ENCODE peak calls at places on chromosomes 3 and 15, in nine cellular contexts. L, A, H, N, R, O, E, K and J are unnamed samples.

GRCh38 chr15:92822216-92823144 is 77.6 kb upstream of the CHD2 start:
- DNase-seq in L (no peak), A (no peak), H (no peak), N (no peak), R (no peak), O (no peak), E (no peak), K (no peak), J (no peak)

GRCh38 chr15:66948294-66948693 is 117.1 kb upstream of the SMAD3 start:
- DNase-seq in L (no peak), A (peak), H (no peak), N (no peak), R (peak), O (no peak), E (no peak), K (peak), J (no peak)

GRCh38 chr3:141618938-141619337 is 119.2 kb upstream of the RNF7 start:
- DNase-seq in L (no peak), A (no peak), H (no peak), N (no peak), R (no peak), O (no peak), E (no peak), K (no peak), J (no peak)

GRCh38 chr15:99155961-99156443 is 51.1 kb downstream of the SYNM start:
- DNase-seq in L (no peak), A (no peak), H (no peak), N (no peak), R (peak), O (no peak), E (no peak), K (no peak), J (no peak)

GRCh38 chr3:4750306-4751056 is 228.8 kb upstream of the BHLHE40 start:
- DNase-seq in L (no peak), A (peak), H (no peak), N (no peak), R (peak), O (peak), E (no peak), K (no peak), J (no peak)

GRCh38 chr3:146177072-146177936 is 16.3 kb upstream of the PLOD2 start:
- DNase-seq in L (no peak), A (no peak), H (no peak), N (no peak), R (no peak), O (no peak), E (no peak), K (no peak), J (no peak)

GRCh38 chr3:53027254-53027844 is 18.5 kb downstream of the SFMBT1 start:
- DNase-seq in L (no peak), A (no peak), H (no peak), N (no peak), R (no peak), O (no peak), E (no peak), K (no peak), J (no peak)

GRCh38 chr3:46578973-46579755 is 13.1 kb upstream of the LRRC2 start:
- DNase-seq in L (no peak), A (no peak), H (no peak), N (no peak), R (no peak), O (no peak), E (no peak), K (no peak), J (no peak)

GRCh38 chr3:121809249-121809648 is 25.6 kb downstream of the IQCB1 start:
- DNase-seq in L (no peak), A (no peak), H (no peak), N (no peak), R (no peak), O (no peak), E (no peak), K (no peak), J (no peak)

GRCh38 chr15:70794596-70795310 is 31.4 kb upstream of the UACA start:
- DNase-seq in L (no peak), A (peak), H (no peak), N (no peak), R (peak), O (no peak), E (no peak), K (no peak), J (no peak)

GRCh38 chr15:74240002-74240568 is 4.0 kb downstream of the CCDC33 start:
- DNase-seq in L (no peak), A (peak), H (no peak), N (no peak), R (peak), O (peak), E (peak), K (no peak), J (peak)

GRCh38 chr15:72146221-72146620 is 28.0 kb downstream of the SENP8 start:
- DNase-seq in L (no peak), A (no peak), H (no peak), N (peak), R (no peak), O (no peak), E (no peak), K (no peak), J (no peak)

GRCh38 chr3:24498391-24498790 is 3.7 kb upstream of the THRB start:
- DNase-seq in L (no peak), A (no peak), H (no peak), N (no peak), R (no peak), O (no peak), E (no peak), K (no peak), J (no peak)

GRCh38 chr3:156291269-156292123 is 171.1 kb downstream of the KCNAB1 start:
- DNase-seq in L (no peak), A (no peak), H (peak), N (peak), R (peak), O (peak), E (peak), K (peak), J (no peak)

GRCh38 chr3:177306252-177306651 is 109.0 kb upstream of the TBL1XR1 start:
- DNase-seq in L (no peak), A (peak), H (no peak), N (no peak), R (peak), O (no peak), E (no peak), K (no peak), J (no peak)

GRCh38 chr15:77419050-77419835 is 661 bp downstream of the PEAK1 start:
- DNase-seq in L (peak), A (peak), H (peak), N (peak), R (peak), O (peak), E (peak), K (no peak), J (no peak)

GRCh38 chr3:12046406-12046805 is 42.2 kb downstream of the SYN2 start:
- DNase-seq in L (no peak), A (no peak), H (no peak), N (no peak), R (no peak), O (no peak), E (no peak), K (no peak), J (no peak)

DNA sequence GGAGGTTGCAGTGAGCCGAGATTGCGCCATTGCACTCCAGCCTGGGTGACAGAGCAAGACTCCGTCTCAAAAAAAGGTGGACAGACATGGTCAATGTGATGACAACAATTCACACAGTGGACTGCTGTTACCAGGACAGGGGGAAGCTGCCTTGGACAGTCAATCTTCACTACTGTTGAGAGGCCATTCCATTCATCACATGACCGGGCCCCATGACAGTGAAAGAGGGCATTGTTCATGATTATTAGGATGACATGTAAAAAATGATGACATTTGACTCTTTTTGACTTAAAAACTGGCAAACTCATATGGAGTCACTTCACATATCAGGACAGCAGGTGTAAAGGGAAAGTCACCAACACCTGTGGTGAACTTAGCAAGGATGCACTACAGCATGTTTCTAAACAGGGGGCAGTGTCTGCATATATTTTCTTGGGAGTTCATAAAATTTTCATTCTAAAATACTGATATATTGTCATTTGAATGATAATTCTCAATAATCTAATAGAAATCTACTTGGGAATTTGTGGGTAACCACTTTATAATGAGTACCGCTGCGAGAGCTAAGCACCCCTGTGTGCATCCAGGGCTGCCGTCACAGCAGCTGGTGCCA is 34.2 kb upstream of the LDHAL6B start:
- DNase-seq in L (peak), A (no peak), H (no peak), N (no peak), R (no peak), O (no peak), E (no peak), K (no peak), J (no peak)
- TF ChIP-seq CTCF in L (no peak), A (peak), H (no peak), N (peak), R (peak), O (no peak), E (no peak), K (no peak), J (no peak)

GRCh38 chr3:9250236-9250635 is 790 bp upstream of the SRGAP3 start:
- DNase-seq in L (no peak), A (no peak), H (no peak), N (no peak), R (no peak), O (no peak), E (no peak), K (no peak), J (no peak)
- TF ChIP-seq CTCF in L (no peak), A (peak), H (peak), N (peak), R (no peak), O (no peak), E (no peak), K (no peak), J (no peak)

DNA sequence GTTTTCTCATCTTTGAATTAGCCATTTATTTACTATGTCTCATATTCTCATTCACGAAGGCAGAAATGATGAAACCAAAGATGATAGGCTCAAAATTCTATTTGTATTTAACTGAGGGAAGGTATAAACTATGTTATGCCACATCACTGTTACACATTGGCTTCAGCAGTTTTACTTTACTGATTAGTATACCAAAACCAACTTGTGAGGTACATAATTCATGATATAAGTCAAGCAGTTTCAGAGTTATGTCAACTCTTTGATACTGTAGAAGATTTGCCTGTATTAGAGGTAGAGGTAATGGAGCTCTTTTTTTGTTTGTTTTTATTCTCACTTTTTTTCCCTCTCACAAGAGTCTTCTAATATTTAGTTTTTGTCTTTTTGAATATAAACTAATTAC is 22.9 kb downstream of the CHMP2B start:
- DNase-seq in L (no peak), A (no peak), H (no peak), N (no peak), R (no peak), O (no peak), E (no peak), K (no peak), J (no peak)
- TF ChIP-seq CTCF in L (no peak), A (no peak), H (no peak), N (no peak), R (no peak), O (no peak), E (no peak), K (no peak), J (no peak)

GRCh38 chr3:187207624-187208023 is 10.3 kb downstream of the RTP1 start:
- DNase-seq in L (no peak), A (no peak), H (no peak), N (no peak), R (no peak), O (no peak), E (no peak), K (no peak), J (no peak)

GRCh38 chr3:187209501-187209900 is 12.2 kb downstream of the RTP1 start:
- DNase-seq in L (no peak), A (no peak), H (no peak), N (no peak), R (no peak), O (no peak), E (no peak), K (no peak), J (no peak)

GRCh38 chr3:187210091-187210490 is 12.8 kb downstream of the RTP1 start:
- DNase-seq in L (no peak), A (no peak), H (no peak), N (no peak), R (no peak), O (no peak), E (no peak), K (no peak), J (no peak)

GRCh38 chr3:187207062-187207461 is 9.8 kb downstream of the RTP1 start:
- DNase-seq in L (no peak), A (no peak), H (no peak), N (no peak), R (no peak), O (no peak), E (no peak), K (no peak), J (no peak)

GRCh38 chr3:187208159-187208558 is 10.9 kb downstream of the RTP1 start:
- DNase-seq in L (no peak), A (no peak), H (no peak), N (no peak), R (peak), O (no peak), E (no peak), K (no peak), J (no peak)
- TF ChIP-seq CTCF in L (no peak), A (no peak), H (no peak), N (no peak), R (no peak), O (no peak), E (no peak), K (no peak), J (no peak)

DNA sequence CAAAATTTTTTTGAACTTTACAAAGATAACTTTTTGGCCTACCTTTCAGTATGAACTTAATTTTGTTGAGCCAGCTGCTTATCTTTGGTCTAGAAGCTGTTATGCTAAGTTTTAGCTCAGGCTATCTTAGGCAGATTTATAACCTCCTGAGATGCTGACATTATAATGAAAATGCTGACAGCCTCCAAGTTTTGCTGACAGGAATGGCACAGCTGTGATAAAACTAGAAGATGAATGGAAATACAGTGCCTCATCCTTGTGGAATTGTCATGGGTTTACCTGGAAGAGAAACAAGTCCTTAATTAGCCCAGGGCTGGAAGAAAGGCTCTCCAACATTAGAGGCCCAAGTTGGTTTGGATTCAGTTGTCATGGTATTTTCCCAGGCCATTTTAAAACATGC is 123.3 kb downstream of the OXSM start:
- DNase-seq in L (no peak), A (no peak), H (no peak), N (no peak), R (no peak), O (no peak), E (no peak), K (no peak), J (no peak)
- TF ChIP-seq CTCF in L (no peak), A (no peak), H (no peak), N (no peak), R (no peak), O (no peak), E (no peak), K (no peak), J (no peak)